ENCODE peak calls at places on chromosomes 13 and 19, in nine cellular contexts. Z, W, O, C, T, J, P, R and F are unnamed samples.

GRCh38 chr13:99303863-99304521 is 3.2 kb downstream of the GPR183 start:
- DNase-seq in J (no peak), T (no peak), Z (no peak), P (peak), W (no peak), R (peak), O (peak), C (no peak), F (no peak)

GRCh38 chr13:112990783-112991182 is 21.8 kb downstream of the MCF2L start:
- DNase-seq in W (no peak), R (no peak), C (peak), Z (no peak), J (no peak), O (no peak), T (no peak), P (no peak), F (no peak)

GRCh38 chr13:103012611-103013010 is 53.6 kb downstream of the SLC10A2 start:
- DNase-seq in T (no peak), R (no peak), P (no peak), O (no peak), C (no peak), J (no peak), W (no peak), Z (no peak), F (no peak)

GRCh38 chr13:50535050-50535449 is 308.4 kb downstream of the DLEU7 start:
- DNase-seq in R (no peak), P (no peak), J (no peak), W (no peak), T (no peak), C (no peak), Z (no peak), O (no peak), F (no peak)

GRCh38 chr13:63409791-63410351 is 1994.2 kb upstream of the PCDH20 start:
- DNase-seq in P (no peak), W (no peak), C (no peak), T (no peak), Z (no peak), J (no peak), R (no peak), O (no peak), F (peak)

GRCh38 chr19:16888629-16889371 is at the start of gene F2RL3:
- DNase-seq in C (no peak), P (peak), Z (no peak), W (no peak), O (no peak), T (no peak), J (no peak), R (no peak), F (peak)

GRCh38 chr13:95113601-95114000 is 187.7 kb downstream of the ABCC4 start:
- DNase-seq in C (no peak), W (no peak), T (no peak), Z (no peak), P (no peak), O (no peak), J (no peak), R (no peak), F (no peak)

GRCh38 chr19:16134510-16134909 is 9.0 kb upstream of the HSH2D start:
- DNase-seq in C (no peak), W (no peak), T (no peak), R (no peak), P (peak), Z (no peak), J (no peak), O (no peak), F (no peak)

GRCh38 chr13:110471833-110472162 is 89.7 kb downstream of the RAB20 start:
- DNase-seq in R (peak), T (peak), J (no peak), O (no peak), P (peak), Z (no peak), W (no peak), C (no peak), F (peak)

GRCh38 chr19:33727331-33728028 is 69.2 kb upstream of the KCTD15 start:
- DNase-seq in O (no peak), C (no peak), J (no peak), R (no peak), W (no peak), T (no peak), P (no peak), Z (no peak), F (no peak)

GRCh38 chr19:49142866-49143335 is 12.3 kb downstream of the HRC start:
- DNase-seq in C (peak), T (peak), J (peak), O (no peak), P (peak), R (peak), Z (peak), W (peak), F (peak)

GRCh38 chr13:106133025-106133424 is 402.4 kb downstream of the EFNB2 start:
- DNase-seq in J (no peak), R (no peak), Z (no peak), O (no peak), P (no peak), T (no peak), C (no peak), W (no peak), F (peak)

GRCh38 chr13:77820431-77821149 is 98.0 kb downstream of the EDNRB start:
- DNase-seq in O (no peak), P (no peak), R (no peak), C (no peak), J (no peak), W (no peak), T (no peak), Z (no peak), F (no peak)

GRCh38 chr19:1551068-1552040 is 16.8 kb downstream of the MEX3D start:
- DNase-seq in Z (no peak), J (no peak), C (no peak), R (no peak), O (no peak), T (no peak), W (no peak), P (no peak), F (no peak)

GRCh38 chr19:33507021-33507956 is 14.3 kb downstream of the PEPD start:
- DNase-seq in J (no peak), T (no peak), P (no peak), R (no peak), W (no peak), Z (no peak), O (no peak), C (no peak), F (no peak)

GRCh38 chr13:68358218-68358817 is 1128.2 kb upstream of the PCDH9 start:
- DNase-seq in W (no peak), O (no peak), T (no peak), J (no peak), P (no peak), Z (no peak), C (no peak), R (no peak), F (no peak)

GRCh38 chr13:43948059-43948458 is 68.4 kb downstream of the LACC1 start:
- DNase-seq in Z (no peak), C (no peak), O (no peak), J (no peak), P (no peak), W (no peak), T (no peak), R (no peak), F (no peak)

GRCh38 chr19:18007939-18008673 is at the start of gene ARRDC2:
- DNase-seq in Z (peak), T (peak), J (peak), W (peak), R (peak), P (peak), O (peak), C (peak), F (peak)

GRCh38 chr13:79417741-79418140 is 11.7 kb upstream of the RBM26 start:
- DNase-seq in Z (no peak), W (no peak), O (no peak), C (no peak), J (no peak), P (no peak), T (no peak), R (no peak), F (no peak)

GRCh38 chr13:28379371-28380083 is 115.4 kb downstream of the FLT1 start:
- DNase-seq in O (no peak), T (no peak), Z (no peak), R (no peak), W (no peak), C (no peak), J (no peak), P (no peak), F (no peak)

GRCh38 chr19:10074153-10074552 is 12.0 kb upstream of the SHFL start:
- DNase-seq in T (peak), O (peak), R (peak), P (peak), W (no peak), Z (no peak), J (no peak), C (no peak), F (peak)

GRCh38 chr13:113927661-113928581 is 46.0 kb downstream of the C13orf46 start:
- DNase-seq in Z (no peak), J (peak), O (no peak), P (no peak), C (no peak), W (peak), R (no peak), T (no peak), F (no peak)

GRCh38 chr13:49667773-49668172 is 23.5 kb downstream of the EBPL start:
- DNase-seq in W (no peak), T (no peak), C (no peak), J (no peak), P (no peak), Z (no peak), R (no peak), O (no peak), F (peak)